ENCODE peak calls at places on chromosome 7, in six cellular contexts. M, U, R, K, C and F are unnamed samples.

GRCh38 chr7:49766966-49767365 is 6.5 kb upstream of the VWC2 start:
- DNase-seq in C (no peak), R (no peak), U (no peak), K (no peak), M (no peak), F (no peak)

GRCh38 chr7:68787586-68787985 is 810.7 kb upstream of the AUTS2 start:
- DNase-seq in M (no peak), C (no peak), U (peak; percentile 23), R (no peak), K (no peak), F (no peak)

GRCh38 chr7:120110169-120110568 is 162.8 kb upstream of the KCND2 start:
- DNase-seq in R (no peak), M (no peak), K (no peak), U (no peak), C (no peak), F (no peak)

GRCh38 chr7:55514546-55515265 is 57.6 kb downstream of the VOPP1 start:
- DNase-seq in C (no peak), M (no peak), R (no peak), U (no peak), K (no peak), F (no peak)

GRCh38 chr7:31782411-31782991 is 95.5 kb downstream of the PPP1R17 start:
- DNase-seq in R (no peak), C (no peak), M (no peak), K (no peak), U (peak; percentile 68), F (no peak)

GRCh38 chr7:82397846-82398245 is 45.7 kb downstream of the CACNA2D1 start:
- DNase-seq in K (no peak), R (no peak), C (no peak), U (no peak), M (no peak), F (no peak)

GRCh38 chr7:116180302-116180701 is 30.0 kb upstream of the TES start:
- DNase-seq in M (no peak), K (no peak), C (no peak), U (peak; percentile 55), R (no peak), F (peak; percentile 14)

GRCh38 chr7:80134536-80135305 is at the start of gene GNAI1:
- DNase-seq in M (peak; percentile 73), U (peak; percentile 81), K (peak; percentile 83), R (no peak), C (peak; percentile 55), F (peak; percentile 75)

GRCh38 chr7:122944682-122945303 is 50.7 kb downstream of the TAS2R16 start:
- DNase-seq in K (no peak), C (no peak), M (no peak), U (no peak), R (no peak), F (no peak)